ENCODE peak calls at places on chromosomes 4 and X, in six cellular contexts. H is HCT116, I is IMR-90, S is adipocyte, O is breast epithelium, N is ovary. V is an unnamed sample. For H3K9me3, the result is how much of the 10 kb centered on the place peaks cover.

GRCh38 chrX:40063555-40063954 is 34.2 kb downstream of the BCOR start:
- DNase-seq in H (no peak), I (no peak), S (no peak), O (no peak), N (no peak), V (no peak)

GRCh38 chr4:103918214-103918613 is 198.4 kb upstream of the TACR3 start:
- DNase-seq in H (no peak), I (no peak), S (no peak), O (no peak), N (no peak), V (no peak)

GRCh38 chr4:22099896-22100295 is 151.3 kb upstream of the KCNIP4 start:
- DNase-seq in H (no peak), I (no peak), S (peak), O (no peak), N (no peak), V (no peak)

GRCh38 chrX:34300871-34301270 is 168.8 kb upstream of the FAM47A start:
- DNase-seq in H (peak), I (peak), S (peak), O (no peak), N (no peak), V (no peak)

GRCh38 chr4:148110169-148110568 is 332.0 kb downstream of the NR3C2 start:
- DNase-seq in H (no peak), I (no peak), S (no peak), O (no peak), N (no peak), V (no peak)

GRCh38 chr4:68390205-68390604 is 40.3 kb upstream of the YTHDC1 start:
- DNase-seq in H (no peak), I (no peak), S (no peak), O (no peak), N (no peak), V (no peak)

GRCh38 chr4:7424553-7425111 is 10.1 kb downstream of the PSAPL1 start:
- DNase-seq in H (no peak), I (no peak), S (no peak), O (peak), N (no peak), V (no peak)

GRCh38 chrX:1600406-1601050 is 9.1 kb downstream of the AKAP17A start:
- DNase-seq in H (no peak), I (no peak), S (no peak), O (no peak), N (no peak), V (no peak)

GRCh38 chr4:40515037-40515397 is 114.6 kb downstream of the RBM47 start:
- DNase-seq in H (no peak), I (peak), S (no peak), O (no peak), N (no peak), V (no peak)

GRCh38 chr4:67909910-67910905 is 26.4 kb upstream of the TMPRSS11D start:
- DNase-seq in H (no peak), I (peak), S (peak), O (no peak), N (no peak), V (no peak)

GRCh38 chr4:110059556-110060191 is 138.7 kb downstream of the ELOVL6 start:
- DNase-seq in H (no peak), I (peak), S (peak), O (no peak), N (no peak), V (no peak)

GRCh38 chr4:46277165-46277951 is 112.6 kb downstream of the GABRA2 start:
- DNase-seq in H (no peak), I (no peak), S (no peak), O (no peak), N (no peak), V (no peak)
- H3K9me3 ChIP-seq in H (under half), I (under half), S (under half), O (under half), N (under half), V (under half)

DNA sequence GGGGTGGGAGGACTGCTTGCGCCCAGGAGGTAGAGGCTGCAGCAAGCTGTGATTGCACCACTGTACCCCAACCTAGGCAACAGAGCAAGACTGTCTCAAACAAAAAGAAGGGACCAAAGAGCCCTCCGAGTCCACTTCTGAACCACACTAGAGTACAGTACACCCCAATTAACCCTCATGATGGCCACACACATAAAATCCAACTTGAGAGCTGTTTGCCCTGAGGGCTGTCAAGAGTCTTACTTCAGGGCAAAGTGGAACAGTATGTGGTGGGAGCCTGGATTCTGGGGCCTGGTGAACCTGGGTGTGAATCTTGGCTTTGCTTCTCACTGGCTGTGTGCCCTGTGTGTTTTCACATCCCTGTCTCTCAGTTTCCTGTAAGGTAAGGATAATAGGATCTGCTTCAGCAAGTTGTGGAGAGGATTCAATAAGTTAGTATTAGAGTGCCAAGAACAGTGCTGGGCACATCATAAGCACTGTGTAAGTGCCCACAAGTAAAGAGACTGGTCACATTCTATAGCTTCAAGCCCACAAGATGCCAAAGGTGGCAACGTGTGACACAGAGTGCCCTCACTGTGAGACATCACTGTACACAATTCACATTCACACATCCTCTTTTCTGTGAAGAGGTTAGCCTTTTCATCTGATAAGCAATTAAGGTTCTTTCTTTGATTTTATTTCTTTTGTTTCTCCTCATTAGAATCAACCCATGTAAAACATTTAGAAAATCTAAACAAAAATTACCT is 52.1 kb downstream of the LEF1 start:
- DNase-seq in H (no peak), I (no peak), S (no peak), O (no peak), N (no peak), V (no peak)
- H3K9me3 ChIP-seq in H (under half), I (under half), S (under half), O (under half), N (under half), V (under half)

GRCh38 chr4:138935-139334 is 14.6 kb downstream of the ZNF718 start:
- DNase-seq in H (no peak), I (no peak), S (no peak), O (no peak), N (no peak), V (no peak)
- H3K9me3 ChIP-seq in H (under half), I (under half), S (half or more), O (half or more), N (under half), V (under half)

GRCh38 chr4:88353324-88353723 is 25.3 kb upstream of the HERC6 start:
- DNase-seq in H (no peak), I (no peak), S (no peak), O (no peak), N (no peak), V (no peak)

GRCh38 chr4:88356771-88357170 is 21.9 kb upstream of the HERC6 start:
- DNase-seq in H (no peak), I (no peak), S (no peak), O (no peak), N (no peak), V (no peak)

GRCh38 chr4:88352062-88352461 is 26.6 kb upstream of the HERC6 start:
- DNase-seq in H (no peak), I (peak), S (peak), O (no peak), N (no peak), V (no peak)

DNA sequence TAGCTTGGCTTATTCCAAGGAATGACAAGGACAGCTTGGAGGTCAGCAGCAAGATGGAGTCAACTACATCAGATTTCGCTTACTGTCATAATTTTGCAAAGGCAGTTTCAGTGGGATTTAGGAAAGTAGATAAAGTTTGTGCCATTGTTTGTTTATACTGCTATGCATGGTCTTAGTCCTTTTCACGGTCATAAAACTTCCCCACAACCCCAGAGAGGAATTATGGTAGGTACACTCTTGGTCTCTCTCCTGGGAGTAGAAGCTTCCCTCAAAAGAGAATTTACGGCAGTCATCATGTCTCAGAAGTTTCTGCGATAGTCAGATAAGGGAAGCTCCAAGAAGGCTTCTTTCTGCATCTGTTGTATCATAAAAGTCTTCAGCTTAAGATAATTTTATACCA is 27.9 kb upstream of the HERC6 start:
- DNase-seq in H (no peak), I (no peak), S (no peak), O (no peak), N (no peak), V (no peak)
- H3K9me3 ChIP-seq in H (under half), I (under half), S (under half), O (under half), N (under half), V (under half)

GRCh38 chr4:102474736-102475504 is 26.2 kb upstream of the NFKB1 start:
- DNase-seq in H (no peak), I (no peak), S (no peak), O (no peak), N (no peak), V (no peak)
- H3K9me3 ChIP-seq in H (under half), I (under half), S (under half), O (under half), N (under half), V (under half)

DNA sequence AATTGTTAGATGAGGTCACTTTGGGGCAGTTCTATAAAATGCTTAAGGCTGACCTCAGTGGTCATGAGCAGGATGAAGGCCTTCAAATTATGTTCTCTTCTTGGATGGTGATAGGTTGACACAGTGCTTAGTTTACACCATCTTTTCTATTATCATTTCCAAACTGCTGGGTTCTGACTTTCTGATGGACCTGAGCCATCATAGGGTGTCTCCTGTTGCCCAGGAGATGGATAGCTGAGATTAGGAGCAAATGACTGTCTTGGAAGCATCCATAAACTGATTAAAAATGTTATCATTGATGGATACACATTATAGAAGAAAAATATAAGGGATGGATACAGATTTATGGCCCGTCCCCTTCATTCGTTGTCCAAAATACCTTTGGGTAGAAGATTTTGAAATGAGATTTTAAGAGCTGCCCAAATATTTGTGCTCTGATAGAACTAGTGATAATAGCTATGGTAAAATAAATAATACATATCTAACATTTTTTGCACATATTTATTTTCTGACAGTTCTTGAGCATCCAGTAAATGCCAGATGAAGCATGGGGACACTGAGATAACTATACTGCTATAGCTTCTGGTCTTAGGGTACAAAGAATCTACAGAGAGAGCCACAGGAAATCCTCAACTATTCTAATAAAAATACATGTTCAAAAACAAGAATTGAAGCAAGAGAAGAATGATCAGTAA is 839.4 kb upstream of the LCORL start:
- DNase-seq in H (no peak), I (no peak), S (no peak), O (no peak), N (no peak), V (no peak)
- H3K9me3 ChIP-seq in H (under half), I (under half), S (under half), O (under half), N (under half), V (under half)

DNA sequence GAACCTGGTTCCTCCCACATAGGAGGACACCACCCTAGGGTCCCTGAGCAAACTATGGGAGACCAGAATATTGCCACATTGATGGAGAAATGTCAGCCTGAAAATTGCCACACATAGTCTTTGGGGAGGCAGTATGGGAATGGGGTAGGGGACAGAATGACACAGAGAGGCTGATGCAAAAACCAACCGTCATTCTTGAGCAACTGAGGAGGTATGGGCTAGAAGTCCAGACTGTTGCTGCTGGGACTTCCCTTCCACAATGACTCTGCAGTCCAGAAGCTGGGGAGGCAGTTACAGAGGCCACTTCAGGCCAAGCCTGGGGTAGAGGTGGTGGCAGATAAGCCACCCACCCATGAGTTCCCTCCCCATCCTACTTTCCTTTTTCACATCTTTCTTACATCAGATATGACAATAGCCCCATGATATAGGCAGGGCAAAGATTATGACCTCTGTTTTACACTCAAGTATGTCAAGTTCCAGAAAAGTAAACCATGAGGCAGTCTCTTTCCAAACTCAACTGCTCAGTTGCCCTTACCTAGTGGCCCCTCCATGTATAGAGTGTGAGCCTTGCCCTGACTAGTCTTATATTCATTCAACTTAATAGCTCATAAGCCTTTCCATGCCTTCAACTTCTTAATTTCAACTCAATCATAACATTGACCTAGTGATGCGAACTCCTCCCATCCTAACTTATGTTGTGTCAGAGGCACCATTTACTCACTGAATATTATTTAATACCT is 41.7 kb downstream of the VSIG4 start:
- DNase-seq in H (no peak), I (no peak), S (no peak), O (no peak), N (no peak), V (no peak)
- H3K9me3 ChIP-seq in H (under half), I (under half), S (under half), O (under half), N (under half), V (under half)

GRCh38 chr4:14513471-14513870 is 488.8 kb upstream of the CPEB2 start:
- DNase-seq in H (no peak), I (no peak), S (peak), O (no peak), N (no peak), V (no peak)
- H3K9me3 ChIP-seq in H (under half), I (under half), S (under half), O (under half), N (under half), V (under half)